ENCODE peak calls at places on chromosomes 1 and 21, in ten cellular contexts. Y is IMR-90, U is GM10248, Z is astrocyte of the cerebellum, I is suprapubic skin, H is fibroblast of lung, P is HL-60, N is AG04450, R is astrocyte of the spinal cord, S is right lobe of liver. J is an unnamed sample.

GRCh38 chr1:224082146-224082545 is 31.8 kb upstream of the FBXO28 start:
- DNase-seq in Y (peak), U (no peak), Z (no peak), I (no peak), H (no peak), P (no peak), N (no peak), R (no peak), S (no peak), J (peak)

GRCh38 chr1:66929999-66930822 is 5.4 kb downstream of the MIER1 start:
- DNase-seq in Y (peak), U (peak), Z (peak), I (peak), H (peak), P (peak), N (peak), R (peak), S (peak), J (no peak)

GRCh38 chr1:164780863-164781262 is 221.9 kb downstream of the PBX1 start:
- DNase-seq in Y (peak), U (no peak), Z (no peak), I (no peak), H (peak), P (no peak), N (peak), R (peak), S (no peak), J (peak)

GRCh38 chr21:29371464-29371863 is 72.7 kb downstream of the BACH1 start:
- DNase-seq in Y (no peak), U (no peak), Z (no peak), I (no peak), H (no peak), P (no peak), N (no peak), R (no peak), S (no peak), J (no peak)

GRCh38 chr1:245837741-245838140 is 669.3 kb downstream of the SMYD3 start:
- DNase-seq in Y (peak), U (no peak), Z (no peak), I (no peak), H (no peak), P (no peak), N (no peak), R (peak), S (no peak), J (peak)

GRCh38 chr1:63537940-63538339 is 14.6 kb downstream of the EFCAB7 start:
- DNase-seq in Y (peak), U (no peak), Z (peak), I (no peak), H (peak), P (no peak), N (no peak), R (peak), S (no peak), J (no peak)

GRCh38 chr21:25421327-25422028 is 185.8 kb downstream of the MRPL39 start:
- DNase-seq in Y (peak), U (peak), Z (peak), I (no peak), H (peak), P (peak), N (peak), R (peak), S (no peak), J (peak)

GRCh38 chr1:33161061-33161681 is 20.7 kb downstream of the TRIM62 start:
- DNase-seq in Y (peak), U (no peak), Z (peak), I (no peak), H (peak), P (no peak), N (no peak), R (peak), S (no peak), J (no peak)

GRCh38 chr21:34204481-34205439 is 131.4 kb downstream of the MRPS6 start:
- DNase-seq in Y (no peak), U (no peak), Z (peak), I (no peak), H (no peak), P (no peak), N (no peak), R (peak), S (no peak), J (no peak)

GRCh38 chr1:7389201-7389785 is 381.8 kb upstream of the VAMP3 start:
- DNase-seq in Y (peak), U (no peak), Z (no peak), I (no peak), H (peak), P (no peak), N (no peak), R (peak), S (peak), J (no peak)

GRCh38 chr1:46034601-46035516 is 97.6 kb downstream of the PIK3R3 start:
- DNase-seq in Y (no peak), U (no peak), Z (no peak), I (no peak), H (no peak), P (peak), N (no peak), R (no peak), S (no peak), J (no peak)

GRCh38 chr1:71049951-71050598 is 2.5 kb upstream of the PTGER3 start:
- DNase-seq in Y (peak), U (peak), Z (peak), I (no peak), H (peak), P (peak), N (peak), R (peak), S (no peak), J (peak)

GRCh38 chr1:204319027-204319426 is 40.7 kb downstream of the PLEKHA6 start:
- DNase-seq in Y (peak), U (no peak), Z (no peak), I (no peak), H (no peak), P (no peak), N (no peak), R (no peak), S (no peak), J (no peak)

GRCh38 chr1:65175171-65176070 is 27.4 kb downstream of the AK4 start:
- DNase-seq in Y (peak), U (no peak), Z (peak), I (no peak), H (peak), P (no peak), N (no peak), R (peak), S (no peak), J (no peak)

GRCh38 chr1:89607888-89608626 is 24.9 kb upstream of the LRRC8C start:
- DNase-seq in Y (peak), U (no peak), Z (no peak), I (no peak), H (peak), P (no peak), N (no peak), R (no peak), S (no peak), J (no peak)

GRCh38 chr1:207321790-207322530 is 482 bp downstream of the CD55 start:
- DNase-seq in Y (no peak), U (no peak), Z (no peak), I (no peak), H (peak), P (peak), N (no peak), R (peak), S (no peak), J (no peak)

GRCh38 chr1:86648255-86648654 is 56.1 kb upstream of the SH3GLB1 start:
- DNase-seq in Y (peak), U (no peak), Z (peak), I (no peak), H (peak), P (no peak), N (peak), R (peak), S (no peak), J (peak)

GRCh38 chr21:46509760-46510159 is 51.1 kb downstream of the DIP2A start:
- DNase-seq in Y (peak), U (no peak), Z (no peak), I (no peak), H (peak), P (no peak), N (no peak), R (peak), S (peak), J (no peak)

GRCh38 chr1:47990286-47990685 is 6.9 kb downstream of the TRABD2B start:
- DNase-seq in Y (no peak), U (no peak), Z (no peak), I (no peak), H (no peak), P (no peak), N (no peak), R (no peak), S (no peak), J (no peak)

GRCh38 chr1:227215863-227216510 is 102.3 kb downstream of the CDC42BPA start:
- DNase-seq in Y (peak), U (no peak), Z (no peak), I (no peak), H (no peak), P (no peak), N (no peak), R (no peak), S (no peak), J (no peak)

GRCh38 chr1:97143236-97143882 is 421.8 kb downstream of the PTBP2 start:
- DNase-seq in Y (peak), U (no peak), Z (peak), I (no peak), H (no peak), P (no peak), N (no peak), R (peak), S (no peak), J (no peak)

GRCh38 chr1:234504969-234505773 is 26.2 kb upstream of the TARBP1 start:
- DNase-seq in Y (no peak), U (no peak), Z (no peak), I (no peak), H (no peak), P (no peak), N (no peak), R (no peak), S (no peak), J (no peak)

GRCh38 chr1:25763493-25763892 is 36.5 kb upstream of the SELENON start:
- DNase-seq in Y (no peak), U (no peak), Z (no peak), I (no peak), H (no peak), P (no peak), N (no peak), R (no peak), S (no peak), J (no peak)

GRCh38 chr1:55021965-55022546 is 17.3 kb upstream of the PCSK9 start:
- DNase-seq in Y (peak), U (peak), Z (peak), I (peak), H (peak), P (peak), N (peak), R (peak), S (peak), J (peak)

GRCh38 chr1:178746345-178746744 is 21.3 kb downstream of the RALGPS2 start:
- DNase-seq in Y (no peak), U (no peak), Z (no peak), I (no peak), H (no peak), P (no peak), N (no peak), R (no peak), S (no peak), J (no peak)
- TF ChIP-seq CTCF in Y (no peak), U (no peak), Z (no peak), I (no peak), H (no peak), P (no peak), N (no peak), R (no peak), S (no peak), J (no peak)

GRCh38 chr1:53598956-53599355 is 139.8 kb downstream of the DMRTB1 start:
- DNase-seq in Y (no peak), U (no peak), Z (no peak), I (peak), H (no peak), P (no peak), N (no peak), R (no peak), S (no peak), J (no peak)
- TF ChIP-seq CTCF in Y (no peak), U (no peak), Z (no peak), I (no peak), H (no peak), P (no peak), N (no peak), R (no peak), S (no peak), J (no peak)

DNA sequence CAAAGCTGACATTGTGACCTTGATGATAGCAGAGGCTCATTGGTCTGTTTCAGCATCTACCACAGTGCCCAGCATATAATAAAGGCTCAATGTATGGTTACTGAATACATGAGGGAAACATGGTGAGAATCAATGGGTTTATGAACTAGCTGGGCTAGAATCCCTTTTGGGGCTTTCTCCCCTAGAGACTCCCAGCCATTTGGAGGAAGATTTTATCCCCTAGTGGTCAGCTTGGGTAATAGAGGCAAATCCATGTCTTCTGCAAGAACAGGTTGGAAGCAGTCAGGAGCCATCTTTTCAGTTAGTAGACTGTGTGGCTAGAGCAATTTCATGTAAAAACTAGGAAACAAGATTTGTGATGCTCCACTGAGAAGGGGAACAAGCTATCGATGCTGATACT is 15.8 kb upstream of the REG4 start:
- DNase-seq in Y (no peak), U (no peak), Z (no peak), I (no peak), H (no peak), P (no peak), N (no peak), R (no peak), S (no peak), J (no peak)
- TF ChIP-seq CTCF in Y (no peak), U (no peak), Z (peak), I (no peak), H (no peak), P (peak), N (peak), R (peak), S (peak), J (peak)

GRCh38 chr1:115141145-115141454 is 51.8 kb upstream of the TSPAN2 start:
- DNase-seq in Y (no peak), U (no peak), Z (no peak), I (no peak), H (no peak), P (no peak), N (no peak), R (no peak), S (no peak), J (no peak)

GRCh38 chr1:115140442-115141144 is 51.3 kb upstream of the TSPAN2 start:
- DNase-seq in Y (no peak), U (no peak), Z (no peak), I (no peak), H (no peak), P (no peak), N (no peak), R (no peak), S (no peak), J (no peak)

GRCh38 chr1:115145221-115145620 is 55.9 kb upstream of the TSPAN2 start:
- DNase-seq in Y (no peak), U (no peak), Z (no peak), I (no peak), H (no peak), P (no peak), N (no peak), R (no peak), S (no peak), J (no peak)

GRCh38 chr1:115144176-115144575 is 54.9 kb upstream of the TSPAN2 start:
- DNase-seq in Y (no peak), U (no peak), Z (no peak), I (no peak), H (no peak), P (no peak), N (no peak), R (no peak), S (no peak), J (peak)

GRCh38 chr1:115142616-115143015 is 53.3 kb upstream of the TSPAN2 start:
- DNase-seq in Y (peak), U (no peak), Z (no peak), I (no peak), H (peak), P (no peak), N (no peak), R (peak), S (no peak), J (no peak)
- TF ChIP-seq CTCF in Y (peak), U (no peak), Z (peak), I (no peak), H (peak), P (no peak), N (peak), R (peak), S (no peak), J (peak)